ENCODE peak calls at places on chromosome 15, in nine cellular contexts. O is H54, B is K562, I is GM12892, S is erythroblast, H is lower leg skin, J is right lobe of liver, E is ovary, G is heart left ventricle. X is an unnamed sample.

GRCh38 chr15:68629519-68630204 is 50.9 kb downstream of the CORO2B start:
- DNase-seq in O (no peak), B (no peak), I (no peak), S (no peak), H (no peak), J (no peak), E (no peak), G (no peak), X (no peak)

GRCh38 chr15:76575177-76576078 is 238.9 kb downstream of the ISL2 start:
- DNase-seq in O (no peak), B (no peak), I (no peak), S (no peak), H (no peak), J (no peak), E (no peak), G (no peak), X (no peak)

GRCh38 chr15:55868707-55869106 is 124.7 kb downstream of the NEDD4 start:
- DNase-seq in O (no peak), B (no peak), I (no peak), S (no peak), H (no peak), J (no peak), E (no peak), G (no peak), X (no peak)

GRCh38 chr15:74322558-74323180 is 44.8 kb downstream of the CYP11A1 start:
- DNase-seq in O (peak), B (peak), I (peak), S (peak), H (peak), J (peak), E (peak), G (peak), X (no peak)

GRCh38 chr15:59762558-59762957 is 73.4 kb upstream of the BNIP2 start:
- DNase-seq in O (no peak), B (no peak), I (no peak), S (no peak), H (no peak), J (no peak), E (no peak), G (no peak), X (no peak)

GRCh38 chr15:39429898-39430357 is 151.0 kb upstream of the THBS1 start:
- DNase-seq in O (peak), B (no peak), I (no peak), S (no peak), H (no peak), J (no peak), E (no peak), G (no peak), X (no peak)

GRCh38 chr15:39852237-39852636 is 67.8 kb downstream of the GPR176 start:
- DNase-seq in O (no peak), B (no peak), I (no peak), S (no peak), H (no peak), J (no peak), E (no peak), G (no peak), X (no peak)

GRCh38 chr15:78425643-78426042 is 12.4 kb upstream of the IREB2 start:
- DNase-seq in O (no peak), B (no peak), I (no peak), S (no peak), H (no peak), J (no peak), E (no peak), G (no peak), X (no peak)

GRCh38 chr15:65377105-65377975 is 462 bp downstream of the IGDCC3 start:
- DNase-seq in O (no peak), B (no peak), I (no peak), S (no peak), H (no peak), J (peak), E (no peak), G (no peak), X (no peak)

GRCh38 chr15:60340207-60340921 is 57.4 kb downstream of the ANXA2 start:
- DNase-seq in O (no peak), B (no peak), I (no peak), S (no peak), H (no peak), J (no peak), E (no peak), G (no peak), X (peak)

GRCh38 chr15:73346735-73347312 is 21.9 kb downstream of the HCN4 start:
- DNase-seq in O (peak), B (peak), I (no peak), S (peak), H (no peak), J (peak), E (peak), G (peak), X (no peak)

GRCh38 chr15:101615414-101615985 is 36.7 kb downstream of the TM2D3 start:
- DNase-seq in O (no peak), B (no peak), I (no peak), S (no peak), H (no peak), J (peak), E (no peak), G (no peak), X (no peak)

GRCh38 chr15:38828031-38828532 is 263.5 kb upstream of the RASGRP1 start:
- DNase-seq in O (no peak), B (no peak), I (no peak), S (no peak), H (no peak), J (no peak), E (no peak), G (no peak), X (peak)

GRCh38 chr15:74978503-74978902 is 16.9 kb upstream of the SCAMP5 start:
- DNase-seq in O (no peak), B (no peak), I (no peak), S (no peak), H (no peak), J (no peak), E (no peak), G (no peak), X (no peak)

GRCh38 chr15:44219073-44219472 is 24.0 kb upstream of the FRMD5 start:
- DNase-seq in O (no peak), B (no peak), I (no peak), S (no peak), H (no peak), J (no peak), E (no peak), G (no peak), X (no peak)

GRCh38 chr15:29681946-29682345 is 140.3 kb downstream of the TJP1 start:
- DNase-seq in O (no peak), B (no peak), I (no peak), S (no peak), H (no peak), J (no peak), E (no peak), G (no peak), X (no peak)

GRCh38 chr15:31887246-31887645 is 143.1 kb upstream of the CHRNA7 start:
- DNase-seq in O (no peak), B (no peak), I (no peak), S (no peak), H (no peak), J (no peak), E (no peak), G (no peak), X (no peak)

GRCh38 chr15:55685292-55685691 is 57.7 kb downstream of the PRTG start:
- DNase-seq in O (no peak), B (no peak), I (no peak), S (no peak), H (no peak), J (no peak), E (no peak), G (no peak), X (no peak)

GRCh38 chr15:89575146-89575655 is at the start of gene TICRR:
- DNase-seq in O (peak), B (peak), I (peak), S (peak), H (peak), J (peak), E (peak), G (peak), X (peak)
- TF ChIP-seq POLR2A in O (peak), B (peak), I (peak), S (peak), H (no peak), J (no peak), E (no peak), G (no peak), X (no peak)

GRCh38 chr15:90264649-90265048 is 823 bp upstream of the NGRN start:
- DNase-seq in O (no peak), B (no peak), I (no peak), S (no peak), H (no peak), J (peak), E (no peak), G (no peak), X (no peak)
- TF ChIP-seq POLR2A in O (no peak), B (no peak), I (no peak), S (no peak), H (no peak), J (peak), E (no peak), G (no peak), X (no peak)

GRCh38 chr15:81021321-81021720 is 20.6 kb downstream of the TLNRD1 start:
- DNase-seq in O (no peak), B (no peak), I (no peak), S (no peak), H (no peak), J (no peak), E (no peak), G (no peak), X (no peak)

GRCh38 chr15:81024265-81024875 is 23.6 kb downstream of the TLNRD1 start:
- DNase-seq in O (no peak), B (no peak), I (no peak), S (no peak), H (no peak), J (no peak), E (no peak), G (no peak), X (no peak)

GRCh38 chr15:81024891-81025290 is 24.2 kb downstream of the TLNRD1 start:
- DNase-seq in O (no peak), B (no peak), I (no peak), S (no peak), H (no peak), J (no peak), E (no peak), G (no peak), X (no peak)

GRCh38 chr15:81027200-81027599 is 26.5 kb downstream of the TLNRD1 start:
- DNase-seq in O (no peak), B (no peak), I (no peak), S (no peak), H (no peak), J (no peak), E (no peak), G (no peak), X (no peak)

DNA sequence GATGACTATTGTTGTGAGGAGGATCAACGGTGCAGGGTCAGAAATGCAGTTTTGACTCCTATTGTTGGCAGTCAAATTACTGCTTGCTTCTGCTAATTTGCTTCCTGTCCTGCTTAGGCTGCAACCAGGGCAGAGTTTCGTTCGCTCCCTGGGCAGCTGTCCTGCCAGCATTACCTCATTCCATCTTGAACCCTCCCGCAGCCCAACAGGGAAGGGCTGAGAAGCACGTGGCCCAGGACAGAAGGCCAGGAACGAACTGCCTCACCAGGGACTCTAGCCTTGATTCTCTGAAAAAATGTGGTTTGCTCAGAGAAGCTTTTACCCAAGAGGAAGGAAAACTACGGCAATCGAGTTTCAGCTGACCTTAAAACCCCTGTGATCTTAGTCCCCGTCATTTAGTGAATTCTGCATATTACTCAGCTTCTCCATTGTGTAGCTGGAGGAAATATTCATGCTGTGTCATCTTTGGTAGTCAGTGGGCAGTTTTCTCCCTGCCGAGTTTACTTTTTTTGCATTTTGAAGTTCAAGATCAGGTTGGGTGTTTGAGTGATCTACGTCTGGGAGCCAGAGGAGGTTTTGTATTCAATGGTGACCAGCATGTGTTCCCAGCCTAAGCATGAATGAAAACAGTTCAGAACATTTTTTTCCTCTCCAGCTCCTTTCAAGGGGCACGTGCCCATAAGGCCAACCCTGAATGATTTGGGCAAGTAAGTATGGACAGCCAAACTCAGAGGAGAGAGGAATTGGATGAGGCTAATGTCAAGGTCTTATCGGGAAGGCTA is 23.0 kb downstream of the TLNRD1 start:
- DNase-seq in O (no peak), B (no peak), I (peak), S (no peak), H (peak), J (peak), E (no peak), G (peak), X (peak)
- TF ChIP-seq POLR2A in O (no peak), B (no peak), I (peak), S (no peak), H (no peak), J (no peak), E (no peak), G (no peak), X (no peak)

DNA sequence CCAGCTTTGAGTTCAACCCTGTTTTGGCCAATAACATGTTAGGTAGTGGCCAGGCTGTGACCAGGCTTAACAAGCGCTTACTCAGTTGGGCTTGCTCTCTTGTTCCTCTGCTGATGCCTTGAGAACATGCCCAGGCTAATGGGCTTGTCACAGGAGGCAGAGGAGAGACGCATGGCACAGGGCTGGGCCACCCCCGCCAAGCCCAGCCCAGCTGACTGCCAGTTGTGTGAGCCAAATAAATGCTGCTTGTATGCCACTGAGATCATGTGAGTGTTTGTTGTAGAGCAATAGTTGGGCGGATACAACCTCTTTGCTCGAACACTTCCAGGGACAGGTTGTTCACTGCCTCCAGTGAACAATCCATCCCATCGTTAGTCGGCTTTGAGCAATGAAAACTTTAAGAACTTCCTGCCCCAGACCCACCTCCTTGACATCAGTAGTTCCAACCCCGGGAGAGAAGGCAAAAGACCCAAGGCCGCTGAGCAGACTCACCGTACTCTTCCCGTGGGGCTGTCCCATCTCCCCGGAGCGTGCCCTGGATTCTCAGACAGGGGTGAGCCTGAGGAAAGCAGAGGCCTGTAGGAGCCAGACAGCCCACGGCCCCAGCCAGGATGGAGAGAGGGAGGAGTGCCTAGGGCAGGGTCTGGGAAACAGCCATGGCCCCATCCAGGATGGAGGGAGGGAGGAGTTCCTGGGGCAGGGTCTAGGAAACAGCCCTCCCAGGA is 4.1 kb downstream of the PLA2G4F start:
- DNase-seq in O (no peak), B (no peak), I (no peak), S (no peak), H (peak), J (no peak), E (no peak), G (no peak), X (no peak)
- TF ChIP-seq POLR2A in O (no peak), B (no peak), I (no peak), S (no peak), H (no peak), J (no peak), E (no peak), G (no peak), X (no peak)